ENCODE peak calls at places on chromosomes 11 and 22, in eight cellular contexts. One of them, this sample, is unnamed.

GRCh38 chr11:57567210-57567511 is 311 bp downstream of the UBE2L6 start:
- DNase-seq in CD4-positive, CD25-positive, alpha-beta regulatory T cell: peak
- DNase-seq in CD8-positive, alpha-beta memory T cell: no peak
- DNase-seq in uterus: peak
- DNase-seq in OCI-LY7: peak
- DNase-seq in effector memory CD4-positive, alpha-beta T cell: peak
- DNase-seq in cardiac muscle cell: no peak
- DNase-seq in heart left ventricle: no peak
- DNase-seq in this sample: no peak

GRCh38 chr22:29167032-29167911 is 38.4 kb upstream of the EMID1 start:
- DNase-seq in CD4-positive, CD25-positive, alpha-beta regulatory T cell: no peak
- DNase-seq in CD8-positive, alpha-beta memory T cell: peak
- DNase-seq in effector memory CD4-positive, alpha-beta T cell: peak
- DNase-seq in uterus: no peak
- DNase-seq in heart left ventricle: peak
- DNase-seq in cardiac muscle cell: no peak
- DNase-seq in OCI-LY7: peak
- DNase-seq in this sample: no peak

GRCh38 chr11:111310088-111310487 is 11.7 kb downstream of the POU2AF3 start:
- DNase-seq in uterus: no peak
- DNase-seq in CD8-positive, alpha-beta memory T cell: no peak
- DNase-seq in OCI-LY7: no peak
- DNase-seq in heart left ventricle: no peak
- DNase-seq in cardiac muscle cell: no peak
- DNase-seq in CD4-positive, CD25-positive, alpha-beta regulatory T cell: no peak
- DNase-seq in effector memory CD4-positive, alpha-beta T cell: no peak
- DNase-seq in this sample: no peak

GRCh38 chr11:125330462-125331325 is 165.4 kb downstream of the FEZ1 start:
- DNase-seq in uterus: no peak
- DNase-seq in CD8-positive, alpha-beta memory T cell: no peak
- DNase-seq in cardiac muscle cell: no peak
- DNase-seq in OCI-LY7: no peak
- DNase-seq in heart left ventricle: no peak
- DNase-seq in CD4-positive, CD25-positive, alpha-beta regulatory T cell: no peak
- DNase-seq in effector memory CD4-positive, alpha-beta T cell: no peak
- DNase-seq in this sample: no peak

GRCh38 chr11:46234261-46234660 is 43.2 kb upstream of the CREB3L1 start:
- DNase-seq in CD4-positive, CD25-positive, alpha-beta regulatory T cell: no peak
- DNase-seq in CD8-positive, alpha-beta memory T cell: no peak
- DNase-seq in OCI-LY7: no peak
- DNase-seq in effector memory CD4-positive, alpha-beta T cell: no peak
- DNase-seq in uterus: no peak
- DNase-seq in cardiac muscle cell: peak
- DNase-seq in heart left ventricle: no peak
- DNase-seq in this sample: no peak

GRCh38 chr11:76863196-76863777 is 2.6 kb downstream of the ACER3 start:
- DNase-seq in effector memory CD4-positive, alpha-beta T cell: no peak
- DNase-seq in cardiac muscle cell: no peak
- DNase-seq in uterus: no peak
- DNase-seq in OCI-LY7: no peak
- DNase-seq in CD8-positive, alpha-beta memory T cell: no peak
- DNase-seq in heart left ventricle: no peak
- DNase-seq in CD4-positive, CD25-positive, alpha-beta regulatory T cell: no peak
- DNase-seq in this sample: no peak

GRCh38 chr22:21009638-21010425 is 5.1 kb upstream of the P2RX6 start:
- DNase-seq in OCI-LY7: peak
- DNase-seq in CD8-positive, alpha-beta memory T cell: no peak
- DNase-seq in cardiac muscle cell: peak
- DNase-seq in effector memory CD4-positive, alpha-beta T cell: no peak
- DNase-seq in CD4-positive, CD25-positive, alpha-beta regulatory T cell: no peak
- DNase-seq in uterus: no peak
- DNase-seq in heart left ventricle: no peak
- DNase-seq in this sample: no peak

GRCh38 chr11:34050967-34051348 is 573 bp upstream of the CAPRIN1 start:
- DNase-seq in CD4-positive, CD25-positive, alpha-beta regulatory T cell: no peak
- DNase-seq in cardiac muscle cell: peak
- DNase-seq in uterus: no peak
- DNase-seq in OCI-LY7: no peak
- DNase-seq in effector memory CD4-positive, alpha-beta T cell: no peak
- DNase-seq in CD8-positive, alpha-beta memory T cell: no peak
- DNase-seq in heart left ventricle: no peak
- DNase-seq in this sample: no peak

GRCh38 chr11:111983187-111983986 is 41.8 kb upstream of the DLAT start:
- DNase-seq in OCI-LY7: no peak
- DNase-seq in heart left ventricle: no peak
- DNase-seq in CD8-positive, alpha-beta memory T cell: no peak
- DNase-seq in cardiac muscle cell: peak
- DNase-seq in uterus: no peak
- DNase-seq in CD4-positive, CD25-positive, alpha-beta regulatory T cell: no peak
- DNase-seq in effector memory CD4-positive, alpha-beta T cell: no peak
- DNase-seq in this sample: peak

GRCh38 chr22:36244522-36245391 is 5.4 kb upstream of the APOL2 start:
- DNase-seq in CD4-positive, CD25-positive, alpha-beta regulatory T cell: no peak
- DNase-seq in heart left ventricle: no peak
- DNase-seq in CD8-positive, alpha-beta memory T cell: no peak
- DNase-seq in uterus: no peak
- DNase-seq in OCI-LY7: no peak
- DNase-seq in cardiac muscle cell: no peak
- DNase-seq in effector memory CD4-positive, alpha-beta T cell: no peak
- DNase-seq in this sample: no peak

GRCh38 chr11:116895053-116895757 is 57.8 kb upstream of the APOA1 start:
- DNase-seq in CD8-positive, alpha-beta memory T cell: no peak
- DNase-seq in CD4-positive, CD25-positive, alpha-beta regulatory T cell: no peak
- DNase-seq in uterus: peak
- DNase-seq in heart left ventricle: no peak
- DNase-seq in OCI-LY7: no peak
- DNase-seq in effector memory CD4-positive, alpha-beta T cell: no peak
- DNase-seq in cardiac muscle cell: peak
- DNase-seq in this sample: no peak

GRCh38 chr11:2825886-2826678 is 59.5 kb downstream of the CDKN1C start:
- DNase-seq in OCI-LY7: no peak
- DNase-seq in CD8-positive, alpha-beta memory T cell: no peak
- DNase-seq in cardiac muscle cell: no peak
- DNase-seq in CD4-positive, CD25-positive, alpha-beta regulatory T cell: no peak
- DNase-seq in effector memory CD4-positive, alpha-beta T cell: no peak
- DNase-seq in uterus: peak
- DNase-seq in heart left ventricle: peak
- DNase-seq in this sample: no peak
- H3K27ac ChIP-seq in OCI-LY7: no peak
- H3K27ac ChIP-seq in CD8-positive, alpha-beta memory T cell: no peak
- H3K27ac ChIP-seq in cardiac muscle cell: no peak
- H3K27ac ChIP-seq in CD4-positive, CD25-positive, alpha-beta regulatory T cell: no peak
- H3K27ac ChIP-seq in effector memory CD4-positive, alpha-beta T cell: no peak
- H3K27ac ChIP-seq in uterus: peak
- H3K27ac ChIP-seq in heart left ventricle: peak
- H3K27ac ChIP-seq in this sample: peak

GRCh38 chr11:64094463-64095223 is 58.9 kb downstream of the FLRT1 start:
- DNase-seq in uterus: no peak
- DNase-seq in cardiac muscle cell: no peak
- DNase-seq in effector memory CD4-positive, alpha-beta T cell: no peak
- DNase-seq in OCI-LY7: no peak
- DNase-seq in heart left ventricle: no peak
- DNase-seq in CD8-positive, alpha-beta memory T cell: no peak
- DNase-seq in CD4-positive, CD25-positive, alpha-beta regulatory T cell: no peak
- DNase-seq in this sample: no peak
- H3K27ac ChIP-seq in uterus: no peak
- H3K27ac ChIP-seq in cardiac muscle cell: peak
- H3K27ac ChIP-seq in effector memory CD4-positive, alpha-beta T cell: no peak
- H3K27ac ChIP-seq in OCI-LY7: no peak
- H3K27ac ChIP-seq in heart left ventricle: peak
- H3K27ac ChIP-seq in CD8-positive, alpha-beta memory T cell: no peak
- H3K27ac ChIP-seq in CD4-positive, CD25-positive, alpha-beta regulatory T cell: no peak
- H3K27ac ChIP-seq in this sample: peak

GRCh38 chr11:79078999-79079398 is 361.8 kb downstream of the TENM4 start:
- DNase-seq in uterus: no peak
- DNase-seq in cardiac muscle cell: no peak
- DNase-seq in OCI-LY7: no peak
- DNase-seq in effector memory CD4-positive, alpha-beta T cell: no peak
- DNase-seq in CD8-positive, alpha-beta memory T cell: no peak
- DNase-seq in CD4-positive, CD25-positive, alpha-beta regulatory T cell: no peak
- DNase-seq in heart left ventricle: no peak
- DNase-seq in this sample: no peak
- H3K27ac ChIP-seq in uterus: no peak
- H3K27ac ChIP-seq in cardiac muscle cell: no peak
- H3K27ac ChIP-seq in OCI-LY7: no peak
- H3K27ac ChIP-seq in effector memory CD4-positive, alpha-beta T cell: no peak
- H3K27ac ChIP-seq in CD8-positive, alpha-beta memory T cell: no peak
- H3K27ac ChIP-seq in CD4-positive, CD25-positive, alpha-beta regulatory T cell: no peak
- H3K27ac ChIP-seq in heart left ventricle: no peak
- H3K27ac ChIP-seq in this sample: no peak

DNA sequence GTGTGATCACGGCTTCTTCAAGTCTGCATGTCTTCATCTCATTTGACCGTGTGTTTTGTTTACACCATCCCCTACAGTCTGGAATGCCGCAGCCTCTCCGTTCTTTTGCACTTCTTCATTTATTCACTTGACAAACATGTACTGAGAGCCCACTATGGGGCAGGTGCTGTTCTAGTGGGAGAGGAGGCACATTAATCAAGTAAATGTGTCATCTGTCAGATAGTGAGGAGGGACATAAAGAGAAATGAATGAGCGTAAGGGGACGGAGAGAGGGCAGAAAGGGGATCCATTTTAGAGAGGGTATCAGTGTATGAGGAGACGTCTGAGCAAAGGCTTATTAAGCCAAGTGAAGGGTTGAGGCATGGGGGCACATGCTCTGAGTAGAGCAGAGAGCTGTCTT is 54.0 kb upstream of the CECR2 start:
- DNase-seq in CD4-positive, CD25-positive, alpha-beta regulatory T cell: no peak
- DNase-seq in OCI-LY7: no peak
- DNase-seq in CD8-positive, alpha-beta memory T cell: no peak
- DNase-seq in heart left ventricle: no peak
- DNase-seq in uterus: no peak
- DNase-seq in cardiac muscle cell: no peak
- DNase-seq in effector memory CD4-positive, alpha-beta T cell: no peak
- DNase-seq in this sample: no peak
- H3K27ac ChIP-seq in CD4-positive, CD25-positive, alpha-beta regulatory T cell: no peak
- H3K27ac ChIP-seq in OCI-LY7: no peak
- H3K27ac ChIP-seq in CD8-positive, alpha-beta memory T cell: no peak
- H3K27ac ChIP-seq in heart left ventricle: no peak
- H3K27ac ChIP-seq in uterus: no peak
- H3K27ac ChIP-seq in cardiac muscle cell: no peak
- H3K27ac ChIP-seq in effector memory CD4-positive, alpha-beta T cell: no peak
- H3K27ac ChIP-seq in this sample: no peak

GRCh38 chr11:85893378-85893777 is 38.2 kb downstream of the CCDC83 start:
- DNase-seq in cardiac muscle cell: no peak
- DNase-seq in CD8-positive, alpha-beta memory T cell: no peak
- DNase-seq in CD4-positive, CD25-positive, alpha-beta regulatory T cell: no peak
- DNase-seq in effector memory CD4-positive, alpha-beta T cell: no peak
- DNase-seq in uterus: no peak
- DNase-seq in heart left ventricle: no peak
- DNase-seq in OCI-LY7: no peak
- DNase-seq in this sample: no peak
- H3K27ac ChIP-seq in cardiac muscle cell: no peak
- H3K27ac ChIP-seq in CD8-positive, alpha-beta memory T cell: no peak
- H3K27ac ChIP-seq in CD4-positive, CD25-positive, alpha-beta regulatory T cell: no peak
- H3K27ac ChIP-seq in effector memory CD4-positive, alpha-beta T cell: no peak
- H3K27ac ChIP-seq in uterus: no peak
- H3K27ac ChIP-seq in heart left ventricle: no peak
- H3K27ac ChIP-seq in OCI-LY7: no peak
- H3K27ac ChIP-seq in this sample: no peak

GRCh38 chr11:27391336-27392015 is 28.5 kb upstream of the CCDC34 start:
- DNase-seq in heart left ventricle: no peak
- DNase-seq in CD4-positive, CD25-positive, alpha-beta regulatory T cell: no peak
- DNase-seq in cardiac muscle cell: no peak
- DNase-seq in CD8-positive, alpha-beta memory T cell: no peak
- DNase-seq in uterus: no peak
- DNase-seq in OCI-LY7: no peak
- DNase-seq in effector memory CD4-positive, alpha-beta T cell: no peak
- DNase-seq in this sample: no peak
- H3K27ac ChIP-seq in heart left ventricle: no peak
- H3K27ac ChIP-seq in CD4-positive, CD25-positive, alpha-beta regulatory T cell: no peak
- H3K27ac ChIP-seq in cardiac muscle cell: peak
- H3K27ac ChIP-seq in CD8-positive, alpha-beta memory T cell: no peak
- H3K27ac ChIP-seq in uterus: peak
- H3K27ac ChIP-seq in OCI-LY7: no peak
- H3K27ac ChIP-seq in effector memory CD4-positive, alpha-beta T cell: no peak
- H3K27ac ChIP-seq in this sample: peak